ENCODE peak calls at places on chromosomes 1 and 21, in five cellular contexts. One of them, this sample, is unnamed.

GRCh38 chr21:23016617-23017016 is 2018.4 kb downstream of the NCAM2 start:
- DNase-seq in NCI-H524 treated with DMSO at 0.1 percent for 48 hours: no peak
- DNase-seq in midbrain: peak; percentile 11
- DNase-seq in fibroblast of the conjunctiva: no peak
- DNase-seq in RPMI8226: peak; percentile 15
- DNase-seq in this sample: no peak

GRCh38 chr1:206975313-206975712 is 5.1 kb upstream of the FCAMR start:
- DNase-seq in NCI-H524 treated with DMSO at 0.1 percent for 48 hours: no peak
- DNase-seq in midbrain: no peak
- DNase-seq in fibroblast of the conjunctiva: no peak
- DNase-seq in RPMI8226: no peak
- DNase-seq in this sample: no peak

GRCh38 chr1:45929257-45929687 is 125.9 kb downstream of the MAST2 start:
- DNase-seq in NCI-H524 treated with DMSO at 0.1 percent for 48 hours: no peak
- DNase-seq in midbrain: no peak
- DNase-seq in fibroblast of the conjunctiva: peak; percentile 27
- DNase-seq in RPMI8226: no peak
- DNase-seq in this sample: no peak

GRCh38 chr1:99737016-99737415 is 29.4 kb downstream of the FRRS1 start:
- DNase-seq in NCI-H524 treated with DMSO at 0.1 percent for 48 hours: peak; percentile 63
- DNase-seq in midbrain: peak; percentile 52
- DNase-seq in fibroblast of the conjunctiva: peak; percentile 43
- DNase-seq in RPMI8226: peak; percentile 12
- DNase-seq in this sample: peak; percentile 68

GRCh38 chr1:240888039-240888786 is 276.3 kb upstream of the GREM2 start:
- DNase-seq in NCI-H524 treated with DMSO at 0.1 percent for 48 hours: peak; percentile 4
- DNase-seq in midbrain: peak; percentile 20
- DNase-seq in fibroblast of the conjunctiva: no peak
- DNase-seq in RPMI8226: peak; percentile 79
- DNase-seq in this sample: peak; percentile 90

GRCh38 chr1:182889997-182890396 is 50.9 kb downstream of the DHX9 start:
- DNase-seq in NCI-H524 treated with DMSO at 0.1 percent for 48 hours: no peak
- DNase-seq in midbrain: no peak
- DNase-seq in fibroblast of the conjunctiva: no peak
- DNase-seq in RPMI8226: peak; percentile 64
- DNase-seq in this sample: peak; percentile 58

GRCh38 chr1:81186271-81186670 is 614.5 kb upstream of the ADGRL2 start:
- DNase-seq in NCI-H524 treated with DMSO at 0.1 percent for 48 hours: no peak
- DNase-seq in midbrain: no peak
- DNase-seq in fibroblast of the conjunctiva: no peak
- DNase-seq in RPMI8226: no peak
- DNase-seq in this sample: no peak

GRCh38 chr21:40575983-40576382 is 271.0 kb downstream of the DSCAM start:
- DNase-seq in NCI-H524 treated with DMSO at 0.1 percent for 48 hours: no peak
- DNase-seq in midbrain: no peak
- DNase-seq in fibroblast of the conjunctiva: no peak
- DNase-seq in RPMI8226: no peak
- DNase-seq in this sample: no peak

GRCh38 chr1:204407314-204407971 is 4.2 kb downstream of the PPP1R15B start:
- DNase-seq in NCI-H524 treated with DMSO at 0.1 percent for 48 hours: no peak
- DNase-seq in midbrain: no peak
- DNase-seq in fibroblast of the conjunctiva: no peak
- DNase-seq in RPMI8226: no peak
- DNase-seq in this sample: no peak

GRCh38 chr1:63475761-63476160 is 47.3 kb downstream of the ITGB3BP start:
- DNase-seq in NCI-H524 treated with DMSO at 0.1 percent for 48 hours: no peak
- DNase-seq in midbrain: no peak
- DNase-seq in fibroblast of the conjunctiva: no peak
- DNase-seq in RPMI8226: no peak
- DNase-seq in this sample: no peak

GRCh38 chr1:25109527-25109926 is 122.8 kb downstream of the SYF2 start:
- DNase-seq in NCI-H524 treated with DMSO at 0.1 percent for 48 hours: no peak
- DNase-seq in midbrain: no peak
- DNase-seq in fibroblast of the conjunctiva: no peak
- DNase-seq in RPMI8226: no peak
- DNase-seq in this sample: no peak

GRCh38 chr1:241611063-241611462 is 29.1 kb downstream of the CHML start:
- DNase-seq in NCI-H524 treated with DMSO at 0.1 percent for 48 hours: peak; percentile 8
- DNase-seq in midbrain: peak; percentile 71
- DNase-seq in fibroblast of the conjunctiva: peak; percentile 60
- DNase-seq in RPMI8226: peak; percentile 73
- DNase-seq in this sample: peak; percentile 91

GRCh38 chr1:181028241-181029014 is 5.4 kb upstream of the MR1 start:
- DNase-seq in NCI-H524 treated with DMSO at 0.1 percent for 48 hours: no peak
- DNase-seq in midbrain: no peak
- DNase-seq in fibroblast of the conjunctiva: no peak
- DNase-seq in RPMI8226: no peak
- DNase-seq in this sample: peak; percentile 37

GRCh38 chr1:25055045-25055780 is 125.1 kb upstream of the RUNX3 start:
- DNase-seq in NCI-H524 treated with DMSO at 0.1 percent for 48 hours: no peak
- DNase-seq in midbrain: no peak
- DNase-seq in fibroblast of the conjunctiva: no peak
- DNase-seq in RPMI8226: no peak
- DNase-seq in this sample: no peak

GRCh38 chr1:213135572-213135971 is 84.5 kb downstream of the RPS6KC1 start:
- DNase-seq in NCI-H524 treated with DMSO at 0.1 percent for 48 hours: no peak
- DNase-seq in midbrain: no peak
- DNase-seq in fibroblast of the conjunctiva: no peak
- DNase-seq in RPMI8226: no peak
- DNase-seq in this sample: no peak

GRCh38 chr1:170537798-170538503 is 6.0 kb downstream of the GORAB start:
- DNase-seq in NCI-H524 treated with DMSO at 0.1 percent for 48 hours: no peak
- DNase-seq in midbrain: no peak
- DNase-seq in fibroblast of the conjunctiva: no peak
- DNase-seq in RPMI8226: no peak
- DNase-seq in this sample: no peak

GRCh38 chr1:197285526-197286217 is 17.6 kb downstream of the CRB1 start:
- DNase-seq in NCI-H524 treated with DMSO at 0.1 percent for 48 hours: no peak
- DNase-seq in midbrain: no peak
- DNase-seq in fibroblast of the conjunctiva: no peak
- DNase-seq in RPMI8226: no peak
- DNase-seq in this sample: no peak

GRCh38 chr21:43734131-43734634 is 15.3 kb downstream of the PDXK start:
- DNase-seq in NCI-H524 treated with DMSO at 0.1 percent for 48 hours: no peak
- DNase-seq in midbrain: no peak
- DNase-seq in fibroblast of the conjunctiva: no peak
- DNase-seq in RPMI8226: no peak
- DNase-seq in this sample: no peak

This sample was measured in Karpas-422.